ENCODE peak calls at places on chromosomes 7 and 10, in eight cellular contexts. One of them, this sample, is unnamed.

GRCh38 chr7:155669717-155670505 is 25.4 kb downstream of the RBM33 start:
- DNase-seq in HepG2: no peak
- DNase-seq in HCT116: no peak
- DNase-seq in A549: no peak
- DNase-seq in H1: peak; percentile 67
- DNase-seq in SK-N-SH: peak; percentile 39
- DNase-seq in GM12878: no peak
- DNase-seq in K562: no peak
- DNase-seq in this sample: peak; percentile 71

GRCh38 chr7:83827036-83827435 is 178.1 kb upstream of the SEMA3E start:
- DNase-seq in A549: no peak
- DNase-seq in K562: no peak
- DNase-seq in HepG2: no peak
- DNase-seq in SK-N-SH: no peak
- DNase-seq in HCT116: no peak
- DNase-seq in GM12878: no peak
- DNase-seq in H1: no peak
- DNase-seq in this sample: no peak

GRCh38 chr10:93438796-93439253 is 43.3 kb downstream of the MYOF start:
- DNase-seq in SK-N-SH: no peak
- DNase-seq in K562: peak; percentile 11
- DNase-seq in A549: no peak
- DNase-seq in HCT116: peak; percentile 82
- DNase-seq in GM12878: no peak
- DNase-seq in H1: no peak
- DNase-seq in HepG2: no peak
- DNase-seq in this sample: no peak

GRCh38 chr7:41438919-41439882 is 263.7 kb downstream of the INHBA start:
- DNase-seq in SK-N-SH: peak; percentile 78
- DNase-seq in GM12878: no peak
- DNase-seq in HepG2: no peak
- DNase-seq in H1: no peak
- DNase-seq in K562: no peak
- DNase-seq in A549: no peak
- DNase-seq in HCT116: no peak
- DNase-seq in this sample: no peak

GRCh38 chr10:112230325-112230988 is 46.9 kb upstream of the GPAM start:
- DNase-seq in K562: no peak
- DNase-seq in SK-N-SH: no peak
- DNase-seq in HepG2: peak; percentile 59
- DNase-seq in A549: no peak
- DNase-seq in GM12878: no peak
- DNase-seq in HCT116: no peak
- DNase-seq in H1: no peak
- DNase-seq in this sample: peak; percentile 58

GRCh38 chr10:104257235-104257634 is 2.5 kb downstream of the GSTO1 start:
- DNase-seq in SK-N-SH: no peak
- DNase-seq in A549: no peak
- DNase-seq in HepG2: no peak
- DNase-seq in H1: no peak
- DNase-seq in HCT116: no peak
- DNase-seq in GM12878: no peak
- DNase-seq in K562: no peak
- DNase-seq in this sample: no peak

GRCh38 chr7:17142831-17143541 is 155.5 kb upstream of the AHR start:
- DNase-seq in K562: no peak
- DNase-seq in H1: no peak
- DNase-seq in HCT116: no peak
- DNase-seq in SK-N-SH: no peak
- DNase-seq in HepG2: peak; percentile 92
- DNase-seq in A549: no peak
- DNase-seq in GM12878: no peak
- DNase-seq in this sample: peak; percentile 33

GRCh38 chr10:70815504-70816219 is at the start of gene SGPL1:
- DNase-seq in H1: peak; percentile 98
- DNase-seq in HepG2: peak; percentile 63
- DNase-seq in SK-N-SH: peak; percentile 99
- DNase-seq in HCT116: peak; percentile 55
- DNase-seq in GM12878: peak; percentile 13
- DNase-seq in K562: peak; percentile 99
- DNase-seq in A549: peak; percentile 93
- DNase-seq in this sample: peak; percentile 71

GRCh38 chr10:123140983-123141390 is 5.2 kb downstream of the HMX3 start:
- DNase-seq in HepG2: no peak
- DNase-seq in GM12878: no peak
- DNase-seq in A549: no peak
- DNase-seq in K562: no peak
- DNase-seq in HCT116: no peak
- DNase-seq in H1: no peak
- DNase-seq in SK-N-SH: no peak
- DNase-seq in this sample: no peak

GRCh38 chr10:109178576-109178975 is 744.7 kb downstream of the XPNPEP1 start:
- DNase-seq in GM12878: no peak
- DNase-seq in H1: no peak
- DNase-seq in SK-N-SH: no peak
- DNase-seq in K562: no peak
- DNase-seq in HepG2: no peak
- DNase-seq in HCT116: no peak
- DNase-seq in A549: no peak
- DNase-seq in this sample: peak; percentile 6

GRCh38 chr7:80047856-80048459 is 86.7 kb upstream of the GNAI1 start:
- DNase-seq in GM12878: no peak
- DNase-seq in SK-N-SH: peak; percentile 39
- DNase-seq in HepG2: no peak
- DNase-seq in HCT116: no peak
- DNase-seq in K562: no peak
- DNase-seq in A549: peak; percentile 10
- DNase-seq in H1: no peak
- DNase-seq in this sample: peak; percentile 34

GRCh38 chr10:101560293-101561067 is 27.6 kb downstream of the POLL start:
- DNase-seq in H1: peak; percentile 41
- DNase-seq in GM12878: no peak
- DNase-seq in HepG2: no peak
- DNase-seq in SK-N-SH: no peak
- DNase-seq in K562: no peak
- DNase-seq in HCT116: no peak
- DNase-seq in A549: no peak
- DNase-seq in this sample: no peak

GRCh38 chr7:2522780-2523433 is 3.3 kb downstream of the LFNG start:
- DNase-seq in K562: no peak
- DNase-seq in A549: peak; percentile 35
- DNase-seq in SK-N-SH: no peak
- DNase-seq in HCT116: peak; percentile 56
- DNase-seq in H1: no peak
- DNase-seq in GM12878: no peak
- DNase-seq in HepG2: peak; percentile 71
- DNase-seq in this sample: no peak

GRCh38 chr7:128910569-128910945 is at the start of gene KCP:
- DNase-seq in H1: peak; percentile 72
- DNase-seq in SK-N-SH: peak; percentile 49
- DNase-seq in K562: peak; percentile 61
- DNase-seq in A549: no peak
- DNase-seq in HepG2: no peak
- DNase-seq in HCT116: no peak
- DNase-seq in GM12878: no peak
- DNase-seq in this sample: no peak

GRCh38 chr7:128911441-128912031 is 1.0 kb upstream of the KCP start:
- DNase-seq in SK-N-SH: peak; percentile 45
- DNase-seq in HepG2: no peak
- DNase-seq in A549: no peak
- DNase-seq in GM12878: no peak
- DNase-seq in K562: no peak
- DNase-seq in HCT116: no peak
- DNase-seq in H1: peak; percentile 67
- DNase-seq in this sample: no peak

GRCh38 chr7:128908750-128909385 is 1.6 kb downstream of the KCP start:
- DNase-seq in HCT116: no peak
- DNase-seq in A549: no peak
- DNase-seq in GM12878: no peak
- DNase-seq in SK-N-SH: peak; percentile 48
- DNase-seq in H1: peak; percentile 42
- DNase-seq in HepG2: no peak
- DNase-seq in K562: no peak
- DNase-seq in this sample: no peak

GRCh38 chr7:128912281-128912680 is 1.8 kb upstream of the KCP start:
- DNase-seq in GM12878: no peak
- DNase-seq in HepG2: no peak
- DNase-seq in A549: no peak
- DNase-seq in HCT116: no peak
- DNase-seq in SK-N-SH: peak; percentile 24
- DNase-seq in H1: peak; percentile 39
- DNase-seq in K562: no peak
- DNase-seq in this sample: no peak

DNA sequence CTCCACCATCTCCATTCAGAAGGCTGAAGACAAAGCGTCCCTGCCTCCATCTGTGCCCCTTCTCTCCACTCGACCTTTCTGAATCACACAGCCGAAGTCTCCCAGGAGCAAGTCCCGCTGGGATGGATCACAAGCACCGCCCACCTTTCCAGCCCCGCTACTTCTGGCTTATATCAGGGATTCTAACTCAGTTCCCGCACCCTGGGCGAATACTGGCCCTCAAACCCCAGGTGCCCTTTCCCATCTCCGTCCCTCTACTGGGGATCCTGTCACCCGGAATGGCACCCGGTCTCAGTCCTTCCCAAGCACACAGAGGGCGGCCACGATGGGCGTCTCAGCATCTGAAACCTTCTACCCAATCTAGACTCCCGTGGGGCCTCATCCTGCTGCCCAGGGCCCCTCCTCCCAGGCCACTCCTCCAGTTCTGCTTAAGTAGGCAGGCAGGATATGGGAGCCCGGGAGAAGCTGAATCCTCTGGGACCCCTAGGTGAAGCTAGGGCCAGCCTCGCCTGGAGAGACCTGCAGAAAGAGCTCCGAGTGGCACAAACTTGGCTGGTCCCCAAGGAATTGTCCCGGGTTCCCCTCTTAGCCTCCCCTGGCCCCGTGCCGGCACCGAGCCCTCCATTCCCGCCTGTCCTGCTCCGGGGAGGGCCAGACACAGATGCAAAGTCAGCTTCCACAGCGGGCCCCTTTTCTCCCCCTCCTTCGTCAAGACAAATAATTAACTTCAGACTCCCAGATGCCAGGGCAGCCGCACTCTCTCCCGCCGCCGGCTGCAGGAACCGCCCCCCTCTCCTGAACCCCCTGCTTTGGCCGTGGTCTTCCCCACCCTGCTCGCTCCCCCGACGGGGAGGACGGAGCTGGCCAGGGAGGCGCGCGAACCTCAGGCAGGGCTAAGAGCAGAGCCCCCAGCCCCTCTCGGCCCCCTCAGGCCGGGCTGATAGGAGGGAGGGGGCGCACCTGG is 622 bp downstream of the KCP start:
- DNase-seq in K562: no peak
- DNase-seq in A549: no peak
- DNase-seq in HepG2: no peak
- DNase-seq in SK-N-SH: peak; percentile 70
- DNase-seq in H1: peak; percentile 71
- DNase-seq in GM12878: no peak
- DNase-seq in HCT116: no peak
- DNase-seq in this sample: peak; percentile 23
- TF ChIP-seq RAD21 in K562: no peak
- TF ChIP-seq RAD21 in A549: no peak
- TF ChIP-seq RAD21 in HepG2: no peak
- TF ChIP-seq RAD21 in SK-N-SH: no peak
- TF ChIP-seq RAD21 in H1: no peak
- TF ChIP-seq RAD21 in GM12878: no peak
- TF ChIP-seq RAD21 in HCT116: no peak
- TF ChIP-seq RAD21 in this sample: no peak

DNA sequence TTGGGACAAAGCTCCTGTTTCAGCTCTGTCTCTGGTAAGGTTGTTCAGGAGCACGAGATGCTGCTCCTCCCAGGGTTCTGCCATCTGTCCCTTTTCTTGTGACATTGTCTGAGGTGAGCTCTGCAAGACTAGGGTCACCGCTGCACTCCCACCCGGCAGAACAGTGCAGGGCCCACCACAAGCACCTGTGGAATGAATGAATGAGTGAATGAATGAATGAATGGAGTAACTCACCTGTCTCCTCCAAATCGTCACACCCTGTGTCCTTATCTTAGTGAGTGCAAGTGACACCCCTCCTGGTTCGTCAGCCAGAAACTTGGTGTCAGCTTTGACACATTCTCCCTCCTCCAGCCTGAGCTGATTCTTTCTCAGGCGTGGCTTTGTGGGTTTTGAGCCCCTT is 89.5 kb downstream of the BEND7 start:
- DNase-seq in H1: no peak
- DNase-seq in A549: no peak
- DNase-seq in HCT116: no peak
- DNase-seq in K562: no peak
- DNase-seq in SK-N-SH: no peak
- DNase-seq in GM12878: no peak
- DNase-seq in HepG2: no peak
- DNase-seq in this sample: no peak
- H3K4me2 ChIP-seq in H1: peak overlapping the region; percentile 96
- H3K4me2 ChIP-seq in A549: peak overlapping the region; percentile 97
- H3K4me2 ChIP-seq in HCT116: no peak overlapping the region
- H3K4me2 ChIP-seq in K562: peak overlapping the region; percentile 55
- H3K4me2 ChIP-seq in SK-N-SH: peak overlapping the region; percentile 80
- H3K4me2 ChIP-seq in GM12878: no peak overlapping the region
- H3K4me2 ChIP-seq in HepG2: peak overlapping the region; percentile 78
- H3K4me2 ChIP-seq in this sample: peak overlapping the region; percentile 85

DNA sequence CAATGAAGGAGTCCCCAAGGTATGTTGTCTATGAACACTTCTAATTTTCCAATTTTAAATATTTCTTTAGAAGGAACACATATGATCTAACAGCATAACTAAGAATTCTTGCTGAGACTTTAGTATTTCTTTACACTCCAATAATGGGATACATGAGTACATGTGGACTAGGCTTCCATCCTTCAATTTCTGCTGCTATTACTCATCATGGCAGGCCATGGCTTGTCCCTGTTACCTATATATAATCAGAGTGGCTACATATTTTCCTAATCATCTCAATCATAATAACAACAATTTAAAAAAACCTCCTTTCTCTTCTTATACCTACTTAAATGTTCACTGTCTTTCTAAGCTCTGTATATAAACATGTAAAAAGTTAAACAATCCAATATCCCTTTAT is 60.3 kb upstream of the TAC1 start:
- DNase-seq in SK-N-SH: no peak
- DNase-seq in HCT116: no peak
- DNase-seq in HepG2: no peak
- DNase-seq in GM12878: no peak
- DNase-seq in H1: no peak
- DNase-seq in A549: no peak
- DNase-seq in K562: no peak
- DNase-seq in this sample: no peak
- TF ChIP-seq RAD21 in SK-N-SH: no peak
- TF ChIP-seq RAD21 in HCT116: no peak
- TF ChIP-seq RAD21 in HepG2: no peak
- TF ChIP-seq RAD21 in GM12878: no peak
- TF ChIP-seq RAD21 in H1: no peak
- TF ChIP-seq RAD21 in A549: no peak
- TF ChIP-seq RAD21 in K562: no peak
- TF ChIP-seq RAD21 in this sample: no peak

DNA sequence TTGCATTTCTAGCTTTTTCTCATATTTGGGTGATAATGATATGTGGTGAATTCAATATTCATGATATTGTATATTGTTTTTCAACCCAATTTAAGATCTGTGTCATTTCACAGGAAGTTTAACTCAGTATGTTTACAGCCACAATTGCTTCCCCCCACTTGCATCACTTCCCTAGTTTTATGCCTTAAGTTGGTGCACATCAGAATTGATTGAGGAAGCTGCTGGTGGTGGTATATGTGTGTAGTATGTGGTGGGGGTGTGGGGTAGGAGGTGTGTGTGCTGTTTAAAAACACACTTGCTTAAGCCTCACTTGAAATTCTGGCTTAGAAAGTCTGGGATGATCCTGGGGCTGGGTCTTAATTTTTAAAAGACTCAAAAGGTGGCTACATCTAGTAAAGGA is 245.1 kb upstream of the AOAH start:
- DNase-seq in GM12878: no peak
- DNase-seq in K562: no peak
- DNase-seq in SK-N-SH: no peak
- DNase-seq in HCT116: no peak
- DNase-seq in A549: no peak
- DNase-seq in H1: no peak
- DNase-seq in HepG2: no peak
- DNase-seq in this sample: no peak
- H3K4me2 ChIP-seq in GM12878: no peak overlapping the region
- H3K4me2 ChIP-seq in K562: no peak overlapping the region
- H3K4me2 ChIP-seq in SK-N-SH: no peak overlapping the region
- H3K4me2 ChIP-seq in HCT116: no peak overlapping the region
- H3K4me2 ChIP-seq in A549: no peak overlapping the region
- H3K4me2 ChIP-seq in H1: no peak overlapping the region
- H3K4me2 ChIP-seq in HepG2: no peak overlapping the region
- H3K4me2 ChIP-seq in this sample: no peak overlapping the region

This sample was measured in IMR-90.